ENCODE peak calls at places on chromosome 15, in eight cellular contexts. One of them, this sample, is unnamed.

GRCh38 chr15:40323953-40324937 is 753 bp downstream of the INAFM2 start:
- ATAC-seq in upper lobe of left lung: no peak
- ATAC-seq in HepG2: no peak
- ATAC-seq in body of pancreas: peak
- ATAC-seq in heart left ventricle: no peak
- ATAC-seq in gastrocnemius medialis: peak
- ATAC-seq in HCT116: peak
- ATAC-seq in A549: no peak
- ATAC-seq in this sample: peak

GRCh38 chr15:42719051-42719450 is 17.9 kb downstream of the CDAN1 start:
- ATAC-seq in heart left ventricle: no peak
- ATAC-seq in HepG2: peak
- ATAC-seq in A549: no peak
- ATAC-seq in body of pancreas: no peak
- ATAC-seq in HCT116: no peak
- ATAC-seq in gastrocnemius medialis: no peak
- ATAC-seq in upper lobe of left lung: no peak
- ATAC-seq in this sample: no peak

GRCh38 chr15:74626752-74627692 is 11.4 kb downstream of the CLK3 start:
- ATAC-seq in heart left ventricle: no peak
- ATAC-seq in HepG2: no peak
- ATAC-seq in upper lobe of left lung: no peak
- ATAC-seq in gastrocnemius medialis: no peak
- ATAC-seq in A549: no peak
- ATAC-seq in HCT116: no peak
- ATAC-seq in body of pancreas: no peak
- ATAC-seq in this sample: no peak

GRCh38 chr15:39579487-39580116 is 1.3 kb upstream of the THBS1 start:
- ATAC-seq in body of pancreas: peak
- ATAC-seq in HepG2: peak
- ATAC-seq in heart left ventricle: peak
- ATAC-seq in A549: peak
- ATAC-seq in gastrocnemius medialis: peak
- ATAC-seq in upper lobe of left lung: peak
- ATAC-seq in HCT116: peak
- ATAC-seq in this sample: peak

GRCh38 chr15:98813956-98814355 is 165.6 kb downstream of the IGF1R start:
- ATAC-seq in gastrocnemius medialis: no peak
- ATAC-seq in heart left ventricle: no peak
- ATAC-seq in A549: no peak
- ATAC-seq in upper lobe of left lung: no peak
- ATAC-seq in HCT116: no peak
- ATAC-seq in body of pancreas: no peak
- ATAC-seq in HepG2: no peak
- ATAC-seq in this sample: no peak

GRCh38 chr15:33293619-33294309 is 17.0 kb upstream of the RYR3 start:
- ATAC-seq in heart left ventricle: peak
- ATAC-seq in gastrocnemius medialis: peak
- ATAC-seq in body of pancreas: no peak
- ATAC-seq in HepG2: no peak
- ATAC-seq in HCT116: peak
- ATAC-seq in A549: peak
- ATAC-seq in upper lobe of left lung: peak
- ATAC-seq in this sample: no peak

GRCh38 chr15:38205502-38206235 is 47.0 kb upstream of the SPRED1 start:
- ATAC-seq in upper lobe of left lung: no peak
- ATAC-seq in HCT116: no peak
- ATAC-seq in heart left ventricle: no peak
- ATAC-seq in A549: no peak
- ATAC-seq in HepG2: no peak
- ATAC-seq in gastrocnemius medialis: no peak
- ATAC-seq in body of pancreas: no peak
- ATAC-seq in this sample: no peak

GRCh38 chr15:70778258-70779076 is 15.1 kb upstream of the UACA start:
- ATAC-seq in gastrocnemius medialis: no peak
- ATAC-seq in upper lobe of left lung: no peak
- ATAC-seq in body of pancreas: no peak
- ATAC-seq in HCT116: no peak
- ATAC-seq in A549: peak
- ATAC-seq in HepG2: no peak
- ATAC-seq in heart left ventricle: no peak
- ATAC-seq in this sample: no peak

GRCh38 chr15:45100884-45101622 is 12.9 kb downstream of the DUOX2 start:
- ATAC-seq in body of pancreas: no peak
- ATAC-seq in heart left ventricle: no peak
- ATAC-seq in A549: no peak
- ATAC-seq in HCT116: no peak
- ATAC-seq in HepG2: no peak
- ATAC-seq in gastrocnemius medialis: no peak
- ATAC-seq in upper lobe of left lung: no peak
- ATAC-seq in this sample: no peak

GRCh38 chr15:83164409-83165404 is 42.9 kb downstream of the HDGFL3 start:
- ATAC-seq in heart left ventricle: no peak
- ATAC-seq in HepG2: no peak
- ATAC-seq in upper lobe of left lung: no peak
- ATAC-seq in HCT116: no peak
- ATAC-seq in A549: no peak
- ATAC-seq in gastrocnemius medialis: no peak
- ATAC-seq in body of pancreas: no peak
- ATAC-seq in this sample: no peak

GRCh38 chr15:95464091-95464888 is 866.2 kb upstream of the NR2F2 start:
- ATAC-seq in gastrocnemius medialis: no peak
- ATAC-seq in HCT116: no peak
- ATAC-seq in upper lobe of left lung: no peak
- ATAC-seq in body of pancreas: peak
- ATAC-seq in HepG2: no peak
- ATAC-seq in heart left ventricle: no peak
- ATAC-seq in A549: no peak
- ATAC-seq in this sample: no peak

GRCh38 chr15:90201150-90201943 is at the start of gene SEMA4B:
- ATAC-seq in upper lobe of left lung: peak
- ATAC-seq in gastrocnemius medialis: peak
- ATAC-seq in body of pancreas: peak
- ATAC-seq in HCT116: peak
- ATAC-seq in heart left ventricle: peak
- ATAC-seq in A549: peak
- ATAC-seq in HepG2: peak
- ATAC-seq in this sample: peak

GRCh38 chr15:68526269-68526668 is 52.5 kb upstream of the CORO2B start:
- ATAC-seq in heart left ventricle: no peak
- ATAC-seq in A549: no peak
- ATAC-seq in HCT116: no peak
- ATAC-seq in upper lobe of left lung: no peak
- ATAC-seq in HepG2: no peak
- ATAC-seq in gastrocnemius medialis: no peak
- ATAC-seq in body of pancreas: no peak
- ATAC-seq in this sample: no peak

GRCh38 chr15:74789171-74789627 is 7.3 kb downstream of the CSK start:
- ATAC-seq in gastrocnemius medialis: no peak
- ATAC-seq in HepG2: no peak
- ATAC-seq in heart left ventricle: no peak
- ATAC-seq in upper lobe of left lung: no peak
- ATAC-seq in A549: no peak
- ATAC-seq in body of pancreas: no peak
- ATAC-seq in HCT116: peak
- ATAC-seq in this sample: no peak

GRCh38 chr15:68173119-68173518 is 32.0 kb downstream of the CALML4 start:
- ATAC-seq in HCT116: no peak
- ATAC-seq in body of pancreas: no peak
- ATAC-seq in gastrocnemius medialis: no peak
- ATAC-seq in upper lobe of left lung: no peak
- ATAC-seq in HepG2: no peak
- ATAC-seq in heart left ventricle: no peak
- ATAC-seq in A549: no peak
- ATAC-seq in this sample: no peak

GRCh38 chr15:43218908-43219706 is 1.7 kb downstream of the EPB42 start:
- ATAC-seq in HepG2: no peak
- ATAC-seq in gastrocnemius medialis: no peak
- ATAC-seq in upper lobe of left lung: no peak
- ATAC-seq in A549: peak
- ATAC-seq in heart left ventricle: no peak
- ATAC-seq in body of pancreas: no peak
- ATAC-seq in HCT116: peak
- ATAC-seq in this sample: no peak

GRCh38 chr15:69094124-69095030 is 66.1 kb upstream of the GLCE start:
- ATAC-seq in HepG2: no peak
- ATAC-seq in HCT116: no peak
- ATAC-seq in body of pancreas: no peak
- ATAC-seq in gastrocnemius medialis: no peak
- ATAC-seq in A549: no peak
- ATAC-seq in heart left ventricle: no peak
- ATAC-seq in upper lobe of left lung: no peak
- ATAC-seq in this sample: no peak

GRCh38 chr15:88337993-88338392 is 81.5 kb upstream of the NTRK3 start:
- ATAC-seq in heart left ventricle: no peak
- ATAC-seq in A549: peak
- ATAC-seq in HCT116: peak
- ATAC-seq in gastrocnemius medialis: no peak
- ATAC-seq in HepG2: no peak
- ATAC-seq in body of pancreas: no peak
- ATAC-seq in upper lobe of left lung: no peak
- ATAC-seq in this sample: no peak
- TF ChIP-seq CTCF in heart left ventricle: no peak
- TF ChIP-seq CTCF in A549: peak
- TF ChIP-seq CTCF in HCT116: no peak
- TF ChIP-seq CTCF in gastrocnemius medialis: no peak
- TF ChIP-seq CTCF in HepG2: no peak
- TF ChIP-seq CTCF in body of pancreas: no peak
- TF ChIP-seq CTCF in upper lobe of left lung: no peak
- TF ChIP-seq CTCF in this sample: no peak

GRCh38 chr15:101612676-101613075 is 39.5 kb downstream of the TM2D3 start:
- ATAC-seq in HCT116: no peak
- ATAC-seq in gastrocnemius medialis: no peak
- ATAC-seq in body of pancreas: no peak
- ATAC-seq in upper lobe of left lung: no peak
- ATAC-seq in HepG2: no peak
- ATAC-seq in A549: no peak
- ATAC-seq in heart left ventricle: no peak
- ATAC-seq in this sample: no peak

GRCh38 chr15:101613130-101614000 is 38.8 kb downstream of the TM2D3 start:
- ATAC-seq in heart left ventricle: peak
- ATAC-seq in body of pancreas: peak
- ATAC-seq in HCT116: no peak
- ATAC-seq in upper lobe of left lung: no peak
- ATAC-seq in HepG2: peak
- ATAC-seq in A549: no peak
- ATAC-seq in gastrocnemius medialis: peak
- ATAC-seq in this sample: peak

GRCh38 chr15:101611007-101611406 is 41.2 kb downstream of the TM2D3 start:
- ATAC-seq in heart left ventricle: no peak
- ATAC-seq in HepG2: no peak
- ATAC-seq in HCT116: no peak
- ATAC-seq in A549: no peak
- ATAC-seq in upper lobe of left lung: no peak
- ATAC-seq in gastrocnemius medialis: no peak
- ATAC-seq in body of pancreas: no peak
- ATAC-seq in this sample: no peak

GRCh38 chr15:101610628-101611000 is 41.6 kb downstream of the TM2D3 start:
- ATAC-seq in HepG2: no peak
- ATAC-seq in A549: no peak
- ATAC-seq in HCT116: no peak
- ATAC-seq in body of pancreas: no peak
- ATAC-seq in heart left ventricle: no peak
- ATAC-seq in gastrocnemius medialis: no peak
- ATAC-seq in upper lobe of left lung: no peak
- ATAC-seq in this sample: no peak

DNA sequence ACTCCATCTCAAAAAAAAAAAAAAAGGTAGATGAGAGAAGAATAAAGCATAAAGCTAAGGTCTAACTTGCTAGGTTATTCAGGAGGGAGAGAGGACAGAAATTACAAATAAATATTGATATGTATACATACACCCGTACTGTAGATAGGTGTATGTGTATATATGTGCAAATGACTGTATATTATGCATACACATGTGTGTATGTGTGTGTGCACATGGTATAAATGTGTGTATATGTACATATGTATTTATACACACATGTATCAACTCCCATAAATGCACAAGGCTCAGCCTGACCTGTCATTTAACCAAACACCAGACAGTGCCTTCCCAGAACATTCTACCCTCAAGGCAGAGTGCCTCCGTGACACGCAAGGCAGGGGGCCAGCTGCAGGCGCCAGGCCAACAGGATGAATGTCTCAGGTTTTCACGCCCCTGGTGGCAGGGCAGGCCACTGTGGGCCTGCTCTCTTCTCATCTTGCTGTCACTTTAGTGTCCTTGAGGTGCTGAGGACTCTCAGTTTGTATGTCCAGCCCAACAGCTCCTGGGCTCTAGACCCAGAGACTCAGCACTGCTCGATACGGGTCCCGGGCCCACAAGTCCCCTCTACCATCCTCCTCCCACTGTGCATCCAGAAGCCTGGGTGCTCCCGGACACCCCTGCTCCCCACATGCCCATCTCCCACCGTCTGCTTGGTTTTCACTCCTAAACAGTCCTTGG is 40.4 kb downstream of the TM2D3 start:
- ATAC-seq in body of pancreas: no peak
- ATAC-seq in upper lobe of left lung: no peak
- ATAC-seq in A549: no peak
- ATAC-seq in HCT116: no peak
- ATAC-seq in HepG2: no peak
- ATAC-seq in gastrocnemius medialis: peak
- ATAC-seq in heart left ventricle: no peak
- ATAC-seq in this sample: no peak
- TF ChIP-seq POLR2A in body of pancreas: no peak
- TF ChIP-seq POLR2A in upper lobe of left lung: no peak
- TF ChIP-seq POLR2A in A549: no peak
- TF ChIP-seq POLR2A in HCT116: no peak
- TF ChIP-seq POLR2A in HepG2: no peak
- TF ChIP-seq POLR2A in gastrocnemius medialis: no peak
- TF ChIP-seq POLR2A in heart left ventricle: no peak
- TF ChIP-seq POLR2A in this sample: no peak

DNA sequence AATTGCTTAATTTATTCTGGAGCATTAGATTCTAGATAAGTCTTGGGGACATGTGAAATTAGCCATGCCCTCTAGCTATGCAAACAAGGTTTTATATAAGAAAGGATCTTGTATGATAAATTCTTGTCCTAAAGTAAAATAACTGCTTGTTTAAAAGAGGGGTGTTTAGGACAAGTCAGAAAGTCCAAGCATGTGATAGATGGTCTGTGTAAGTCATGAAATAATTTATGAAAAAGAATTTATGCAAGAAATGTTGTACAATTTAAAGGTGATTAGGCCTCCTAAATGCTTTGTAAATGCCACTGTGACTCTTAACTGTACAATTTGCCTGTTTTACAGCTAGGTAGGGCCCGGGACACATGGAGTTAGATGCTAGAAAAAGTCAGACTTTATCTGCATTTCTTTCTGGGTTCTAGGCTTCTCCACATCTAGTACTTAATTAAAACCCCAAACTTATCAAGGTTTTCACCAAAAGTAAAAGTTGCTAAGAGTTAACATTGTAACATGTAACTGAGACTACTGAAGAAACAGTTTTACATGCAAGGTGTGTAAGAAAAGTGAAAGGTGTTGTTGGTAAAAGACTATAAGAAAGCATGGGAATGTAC is 13.2 kb downstream of the LINS1 start:
- ATAC-seq in HepG2: no peak
- ATAC-seq in heart left ventricle: no peak
- ATAC-seq in body of pancreas: no peak
- ATAC-seq in A549: no peak
- ATAC-seq in upper lobe of left lung: no peak
- ATAC-seq in gastrocnemius medialis: no peak
- ATAC-seq in HCT116: no peak
- ATAC-seq in this sample: no peak
- H3K4me3 ChIP-seq in HepG2: no peak
- H3K4me3 ChIP-seq in heart left ventricle: no peak
- H3K4me3 ChIP-seq in body of pancreas: no peak
- H3K4me3 ChIP-seq in A549: no peak
- H3K4me3 ChIP-seq in upper lobe of left lung: no peak
- H3K4me3 ChIP-seq in gastrocnemius medialis: no peak
- H3K4me3 ChIP-seq in HCT116: no peak
- H3K4me3 ChIP-seq in this sample: no peak

GRCh38 chr15:94348084-94348483 is 116.7 kb downstream of the MCTP2 start:
- ATAC-seq in heart left ventricle: no peak
- ATAC-seq in body of pancreas: no peak
- ATAC-seq in A549: no peak
- ATAC-seq in upper lobe of left lung: no peak
- ATAC-seq in gastrocnemius medialis: no peak
- ATAC-seq in HCT116: no peak
- ATAC-seq in HepG2: no peak
- ATAC-seq in this sample: no peak
- TF ChIP-seq CTCF in heart left ventricle: no peak
- TF ChIP-seq CTCF in body of pancreas: no peak
- TF ChIP-seq CTCF in A549: no peak
- TF ChIP-seq CTCF in upper lobe of left lung: no peak
- TF ChIP-seq CTCF in gastrocnemius medialis: no peak
- TF ChIP-seq CTCF in HCT116: no peak
- TF ChIP-seq CTCF in HepG2: no peak
- TF ChIP-seq CTCF in this sample: no peak